ENCODE peak calls at places on chromosomes 3 and 15, in four cellular contexts. D is HepG2, P is GM12878, W is K562. O is an unnamed sample.
A peak's percentile ranks its signal among the peaks of the same experiment; 100 is the strongest.

GRCh38 chr3:94303266-94303665 is 240.4 kb downstream of the NSUN3 start:
- DNase-seq in D (no peak), P (no peak), W (no peak), O (no peak)

GRCh38 chr3:159007331-159007730 is 205.5 kb downstream of the MFSD1 start:
- DNase-seq in D (no peak), P (no peak), W (no peak), O (no peak)

GRCh38 chr15:75776075-75776443 is 63.4 kb upstream of the CSPG4 start:
- DNase-seq in D (peak; percentile 64), P (no peak), W (peak; percentile 44), O (peak; percentile 36)

GRCh38 chr3:140529096-140529495 is 148.8 kb upstream of the TRIM42 start:
- DNase-seq in D (no peak), P (no peak), W (no peak), O (no peak)

GRCh38 chr3:87987952-87988351 is 70.9 kb downstream of the CGGBP1 start:
- DNase-seq in D (no peak), P (no peak), W (no peak), O (peak; percentile 20)

GRCh38 chr15:60912984-60913697 is 316.0 kb downstream of the RORA start:
- DNase-seq in D (no peak), P (no peak), W (no peak), O (no peak)

GRCh38 chr3:37338500-37338899 is 164.1 kb upstream of the LRRFIP2 start:
- DNase-seq in D (no peak), P (no peak), W (no peak), O (no peak)

GRCh38 chr3:157819826-157820517 is 286.2 kb downstream of the SHOX2 start:
- DNase-seq in D (no peak), P (no peak), W (no peak), O (no peak)

DNA sequence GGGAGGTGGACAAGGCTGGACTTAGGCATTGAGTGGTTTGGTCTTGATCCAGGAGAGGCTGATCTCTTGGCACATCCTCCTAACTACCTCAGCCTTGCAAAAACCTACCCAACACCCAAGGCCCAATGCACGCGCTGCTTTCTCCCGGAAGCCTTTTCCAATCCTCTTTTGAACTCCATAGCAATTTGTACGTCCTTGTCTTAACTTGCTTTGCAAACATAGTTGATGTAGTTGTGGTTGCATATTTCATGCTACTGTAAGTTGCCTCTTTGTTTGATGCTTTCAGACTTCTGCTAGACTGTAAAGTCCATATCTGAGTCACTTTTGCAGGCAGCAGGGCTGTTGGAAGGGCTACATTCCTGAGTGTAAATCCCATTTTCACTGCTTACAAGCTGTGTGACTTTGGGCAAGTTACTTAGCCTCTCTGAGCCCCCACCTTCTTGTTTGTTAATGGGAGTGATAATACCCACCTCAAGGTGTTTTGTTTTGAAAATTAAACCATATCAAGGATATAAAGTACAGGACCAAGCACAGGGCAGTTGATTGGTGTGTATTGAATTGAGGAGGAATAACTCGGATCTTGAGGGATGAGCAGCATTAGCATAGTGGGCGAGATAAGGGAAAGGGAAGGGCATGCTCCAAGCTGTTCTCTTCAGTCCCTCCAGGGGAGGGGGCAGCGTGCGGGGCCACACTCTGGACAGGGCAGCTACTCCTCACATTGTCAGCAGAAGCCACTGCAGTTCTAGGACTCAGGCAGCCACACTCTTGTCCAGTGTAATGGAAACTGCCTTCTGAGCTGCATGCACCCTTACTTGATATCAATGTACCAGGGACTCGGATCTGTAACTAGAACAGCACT is 28.8 kb downstream of the SIAH2 start:
- DNase-seq in D (peak; percentile 92), P (no peak), W (no peak), O (no peak)
- TF ChIP-seq NR2C2 in D (peak; percentile 41), P (no peak), W (no peak), O (no peak)

DNA sequence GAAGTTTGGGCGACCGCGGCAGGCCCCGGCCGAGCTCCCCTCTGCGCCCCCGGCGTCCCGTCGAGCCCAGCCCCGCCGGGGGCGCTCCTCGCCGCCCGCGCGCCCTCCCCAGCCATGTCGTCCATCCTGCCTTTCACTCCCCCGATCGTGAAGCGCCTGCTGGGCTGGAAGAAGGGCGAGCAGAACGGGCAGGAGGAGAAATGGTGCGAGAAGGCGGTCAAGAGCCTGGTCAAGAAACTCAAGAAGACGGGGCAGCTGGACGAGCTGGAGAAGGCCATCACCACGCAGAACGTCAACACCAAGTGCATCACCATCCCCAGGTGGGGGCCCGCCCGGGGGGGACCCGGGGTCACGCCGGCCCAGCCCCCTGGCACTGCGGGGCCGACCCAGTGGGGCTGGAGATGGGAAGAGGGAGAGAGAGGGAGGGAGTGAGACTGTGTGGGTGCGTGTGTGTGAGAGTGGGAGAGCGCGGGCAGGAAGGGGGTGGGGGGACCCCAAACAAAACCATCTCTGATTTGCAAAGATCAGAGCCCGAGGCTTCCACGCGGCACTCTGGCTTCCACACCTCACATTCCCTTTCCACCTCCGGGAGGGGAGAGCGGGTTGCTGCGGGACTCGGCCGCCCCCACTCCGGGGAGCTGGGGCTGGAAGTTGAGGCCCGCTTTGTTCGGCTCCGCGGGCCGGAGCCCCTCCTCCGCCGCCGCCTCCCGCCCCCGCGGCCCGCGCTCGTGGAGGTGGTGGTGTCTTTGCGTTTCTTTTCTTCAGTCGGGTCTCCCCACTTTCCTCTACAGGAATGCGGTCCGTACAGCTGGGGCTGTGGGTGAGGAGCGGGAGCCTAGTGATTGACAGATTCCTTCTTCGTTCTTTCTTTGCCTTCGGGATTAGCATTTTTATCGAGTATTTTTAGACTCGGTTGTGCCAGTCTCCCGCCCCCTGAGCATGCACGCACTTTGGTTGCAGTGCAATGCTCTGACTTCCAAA is 929 bp downstream of the SMAD3 start:
- DNase-seq in D (no peak), P (no peak), W (peak; percentile 54), O (no peak)
- TF ChIP-seq CTCF in D (no peak), P (no peak), W (no peak), O (no peak)

GRCh38 chr3:123319760-123320159 is 118.0 kb downstream of the SEC22A start:
- DNase-seq in D (no peak), P (no peak), W (no peak), O (peak; percentile 28)

GRCh38 chr3:123321806-123322205 is 120.1 kb downstream of the SEC22A start:
- DNase-seq in D (no peak), P (no peak), W (no peak), O (no peak)

GRCh38 chr3:123318374-123318773 is 116.6 kb downstream of the SEC22A start:
- DNase-seq in D (no peak), P (no peak), W (no peak), O (no peak)

GRCh38 chr3:123317716-123318115 is 116.0 kb downstream of the SEC22A start:
- DNase-seq in D (no peak), P (no peak), W (no peak), O (no peak)

GRCh38 chr3:123320224-123320623 is 118.5 kb downstream of the SEC22A start:
- DNase-seq in D (no peak), P (no peak), W (no peak), O (no peak)
- TF ChIP-seq MAX in D (no peak), P (no peak), W (no peak), O (no peak)

GRCh38 chr3:70352215-70352614 is 39.8 kb upstream of the MDFIC2 start:
- DNase-seq in D (no peak), P (no peak), W (no peak), O (no peak)
- TF ChIP-seq NR2C2 in D (no peak), P (no peak), W (no peak), O (no peak)

GRCh38 chr3:134360046-134360445 is 14.2 kb downstream of the AMOTL2 start:
- DNase-seq in D (no peak), P (no peak), W (no peak), O (peak; percentile 7)

GRCh38 chr3:134359121-134360010 is 14.9 kb downstream of the AMOTL2 start:
- DNase-seq in D (no peak), P (no peak), W (no peak), O (peak; percentile 5)

GRCh38 chr3:134356411-134357040 is 17.7 kb downstream of the AMOTL2 start:
- DNase-seq in D (no peak), P (no peak), W (no peak), O (peak; percentile 5)

GRCh38 chr3:134357261-134357913 is 16.9 kb downstream of the AMOTL2 start:
- DNase-seq in D (no peak), P (no peak), W (no peak), O (peak; percentile 9)

GRCh38 chr3:134357914-134358811 is 16.1 kb downstream of the AMOTL2 start:
- DNase-seq in D (peak; percentile 87), P (no peak), W (peak; percentile 25), O (peak; percentile 22)
- TF ChIP-seq CTCF in D (peak; percentile 70), P (peak; percentile 45), W (peak; percentile 39), O (no peak)